ENCODE peak calls at places on chromosome 7, in four cellular contexts. One of them, this sample, is unnamed.

GRCh38 chr7:5035276-5035675 is 10.4 kb upstream of the RBAK start:
- DNase-seq in neural progenitor cell: no peak
- DNase-seq in GM23248: no peak
- DNase-seq in MM.1S: no peak
- DNase-seq in this sample: no peak

GRCh38 chr7:50822716-50823115 is 40.0 kb upstream of the GRB10 start:
- DNase-seq in neural progenitor cell: no peak
- DNase-seq in GM23248: peak
- DNase-seq in MM.1S: no peak
- DNase-seq in this sample: peak

GRCh38 chr7:96224682-96225081 is 97.2 kb downstream of the SLC25A13 start:
- DNase-seq in neural progenitor cell: peak
- DNase-seq in GM23248: no peak
- DNase-seq in MM.1S: no peak
- DNase-seq in this sample: peak

GRCh38 chr7:156178857-156179256 is 366.6 kb upstream of the SHH start:
- DNase-seq in neural progenitor cell: no peak
- DNase-seq in GM23248: no peak
- DNase-seq in MM.1S: no peak
- DNase-seq in this sample: no peak

GRCh38 chr7:114865564-114865963 is 56.3 kb upstream of the MDFIC start:
- DNase-seq in neural progenitor cell: peak
- DNase-seq in GM23248: peak
- DNase-seq in MM.1S: peak
- DNase-seq in this sample: peak

GRCh38 chr7:28855538-28856217 is 102.5 kb downstream of the TRIL start:
- DNase-seq in neural progenitor cell: no peak
- DNase-seq in GM23248: peak
- DNase-seq in MM.1S: no peak
- DNase-seq in this sample: peak

GRCh38 chr7:53087274-53087673 is 51.8 kb downstream of the POM121L12 start:
- DNase-seq in neural progenitor cell: no peak
- DNase-seq in GM23248: no peak
- DNase-seq in MM.1S: no peak
- DNase-seq in this sample: no peak

GRCh38 chr7:24786941-24787340 is 29.7 kb upstream of the GSDME start:
- DNase-seq in neural progenitor cell: no peak
- DNase-seq in GM23248: peak
- DNase-seq in MM.1S: no peak
- DNase-seq in this sample: peak

GRCh38 chr7:64559206-64559605 is 3.7 kb downstream of the ZNF680 start:
- DNase-seq in neural progenitor cell: no peak
- DNase-seq in GM23248: peak
- DNase-seq in MM.1S: no peak
- DNase-seq in this sample: peak

GRCh38 chr7:31890198-31890597 is 180.0 kb downstream of the PDE1C start:
- DNase-seq in neural progenitor cell: no peak
- DNase-seq in GM23248: peak
- DNase-seq in MM.1S: no peak
- DNase-seq in this sample: no peak

GRCh38 chr7:77349141-77349540 is 67.0 kb downstream of the GSAP start:
- DNase-seq in neural progenitor cell: no peak
- DNase-seq in GM23248: no peak
- DNase-seq in MM.1S: no peak
- DNase-seq in this sample: no peak

GRCh38 chr7:71752171-71752935 is 620.4 kb downstream of the GALNT17 start:
- DNase-seq in neural progenitor cell: peak
- DNase-seq in GM23248: peak
- DNase-seq in MM.1S: peak
- DNase-seq in this sample: peak

GRCh38 chr7:153590136-153590535 is 462.1 kb upstream of the DPP6 start:
- DNase-seq in neural progenitor cell: no peak
- DNase-seq in GM23248: no peak
- DNase-seq in MM.1S: no peak
- DNase-seq in this sample: no peak

GRCh38 chr7:44748042-44748947 is at the start of gene ZMIZ2:
- DNase-seq in neural progenitor cell: peak
- DNase-seq in GM23248: peak
- DNase-seq in MM.1S: peak
- DNase-seq in this sample: peak

GRCh38 chr7:36109013-36109627 is 43.9 kb upstream of the EEPD1 start:
- DNase-seq in neural progenitor cell: no peak
- DNase-seq in GM23248: no peak
- DNase-seq in MM.1S: peak
- DNase-seq in this sample: no peak

GRCh38 chr7:138752568-138753518 is 45.0 kb upstream of the TMEM213 start:
- DNase-seq in neural progenitor cell: peak
- DNase-seq in GM23248: peak
- DNase-seq in MM.1S: peak
- DNase-seq in this sample: peak

GRCh38 chr7:92916751-92917369 is 80.5 kb upstream of the CDK6 start:
- DNase-seq in neural progenitor cell: peak
- DNase-seq in GM23248: peak
- DNase-seq in MM.1S: no peak
- DNase-seq in this sample: peak

DNA sequence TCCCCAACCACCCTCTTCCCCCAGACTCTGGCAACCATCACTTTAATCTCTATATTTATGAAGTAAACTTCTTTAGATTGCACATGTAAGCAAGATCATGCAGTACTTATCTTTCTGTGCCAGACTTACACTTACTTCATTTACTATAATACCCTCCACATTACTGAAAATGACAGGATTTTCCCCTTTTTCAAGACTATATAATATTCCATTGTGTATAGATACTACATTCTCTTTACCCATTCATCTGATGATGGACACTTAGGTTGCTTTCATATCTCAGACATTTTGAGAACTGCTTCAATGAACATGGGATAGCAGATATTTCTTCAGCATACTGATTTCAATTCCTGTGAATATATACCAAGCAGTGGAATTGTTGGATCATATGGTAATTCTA is 4.4 kb downstream of the DOCK4 start:
- DNase-seq in neural progenitor cell: no peak
- DNase-seq in GM23248: no peak
- DNase-seq in MM.1S: no peak
- DNase-seq in this sample: no peak
- H3K4me2 ChIP-seq in neural progenitor cell: no peak
- H3K4me2 ChIP-seq in GM23248: no peak
- H3K4me2 ChIP-seq in MM.1S: peak
- H3K4me2 ChIP-seq in this sample: peak

DNA sequence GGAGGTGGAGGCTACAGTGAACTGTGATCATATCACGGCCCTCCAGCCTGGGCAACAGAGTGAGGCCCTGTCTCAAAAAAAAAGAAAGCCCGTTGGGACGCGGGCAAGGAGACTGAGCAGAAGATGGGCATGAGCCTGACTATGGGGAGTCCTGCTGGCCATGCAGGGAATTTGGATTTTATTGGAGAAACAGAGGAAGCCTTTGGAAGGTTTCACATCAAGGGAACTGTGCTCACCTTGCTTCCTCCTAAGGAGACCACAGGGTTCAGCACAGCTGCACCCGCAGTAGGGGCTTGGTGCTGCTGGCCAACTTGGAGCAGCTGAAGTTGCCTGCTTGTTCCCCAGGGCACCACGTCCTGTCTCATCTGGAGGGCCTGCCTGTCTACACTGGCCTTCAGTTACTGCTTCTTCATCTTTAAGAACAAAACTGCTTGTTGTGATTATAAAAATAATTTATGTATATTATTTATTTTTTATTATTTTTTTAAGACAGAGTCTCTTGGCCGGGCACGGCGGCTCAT is 1.5 kb downstream of the IQCE start:
- DNase-seq in neural progenitor cell: no peak
- DNase-seq in GM23248: peak
- DNase-seq in MM.1S: no peak
- DNase-seq in this sample: peak
- H3K9ac ChIP-seq in neural progenitor cell: no peak
- H3K9ac ChIP-seq in GM23248: peak
- H3K9ac ChIP-seq in MM.1S: peak
- H3K9ac ChIP-seq in this sample: no peak

GRCh38 chr7:40866601-40867000 is 731.8 kb downstream of the SUGCT start:
- DNase-seq in neural progenitor cell: peak
- DNase-seq in GM23248: no peak
- DNase-seq in MM.1S: no peak
- DNase-seq in this sample: no peak

GRCh38 chr7:40865441-40866233 is 730.8 kb downstream of the SUGCT start:
- DNase-seq in neural progenitor cell: peak
- DNase-seq in GM23248: no peak
- DNase-seq in MM.1S: no peak
- DNase-seq in this sample: no peak

GRCh38 chr7:40873248-40873647 is 738.4 kb downstream of the SUGCT start:
- DNase-seq in neural progenitor cell: no peak
- DNase-seq in GM23248: no peak
- DNase-seq in MM.1S: no peak
- DNase-seq in this sample: no peak

GRCh38 chr7:40874756-40875155 is 740.0 kb downstream of the SUGCT start:
- DNase-seq in neural progenitor cell: no peak
- DNase-seq in GM23248: no peak
- DNase-seq in MM.1S: no peak
- DNase-seq in this sample: no peak

GRCh38 chr7:40870108-40870507 is 735.3 kb downstream of the SUGCT start:
- DNase-seq in neural progenitor cell: no peak
- DNase-seq in GM23248: peak
- DNase-seq in MM.1S: no peak
- DNase-seq in this sample: no peak
- TF ChIP-seq EZH2phosphoT487 in neural progenitor cell: no peak
- TF ChIP-seq EZH2phosphoT487 in GM23248: no peak
- TF ChIP-seq EZH2phosphoT487 in MM.1S: no peak
- TF ChIP-seq EZH2phosphoT487 in this sample: no peak

GRCh38 chr7:124737760-124738159 is 27.8 kb downstream of the GPR37 start:
- DNase-seq in neural progenitor cell: no peak
- DNase-seq in GM23248: no peak
- DNase-seq in MM.1S: no peak
- DNase-seq in this sample: no peak
- H3K4me2 ChIP-seq in neural progenitor cell: no peak
- H3K4me2 ChIP-seq in GM23248: no peak
- H3K4me2 ChIP-seq in MM.1S: no peak
- H3K4me2 ChIP-seq in this sample: no peak

GRCh38 chr7:74439546-74439945 is 14.2 kb upstream of the GTF2IRD1 start:
- DNase-seq in neural progenitor cell: no peak
- DNase-seq in GM23248: no peak
- DNase-seq in MM.1S: no peak
- DNase-seq in this sample: no peak

GRCh38 chr7:74441801-74442200 is 11.9 kb upstream of the GTF2IRD1 start:
- DNase-seq in neural progenitor cell: no peak
- DNase-seq in GM23248: no peak
- DNase-seq in MM.1S: no peak
- DNase-seq in this sample: no peak

GRCh38 chr7:74449144-74449543 is 4.6 kb upstream of the GTF2IRD1 start:
- DNase-seq in neural progenitor cell: no peak
- DNase-seq in GM23248: no peak
- DNase-seq in MM.1S: no peak
- DNase-seq in this sample: no peak

GRCh38 chr7:74438327-74438726 is 15.4 kb upstream of the GTF2IRD1 start:
- DNase-seq in neural progenitor cell: peak
- DNase-seq in GM23248: no peak
- DNase-seq in MM.1S: no peak
- DNase-seq in this sample: no peak

GRCh38 chr7:74443591-74444365 is 9.9 kb upstream of the GTF2IRD1 start:
- DNase-seq in neural progenitor cell: peak
- DNase-seq in GM23248: no peak
- DNase-seq in MM.1S: no peak
- DNase-seq in this sample: no peak
- H3K9ac ChIP-seq in neural progenitor cell: no peak
- H3K9ac ChIP-seq in GM23248: no peak
- H3K9ac ChIP-seq in MM.1S: no peak
- H3K9ac ChIP-seq in this sample: no peak

GRCh38 chr7:66246549-66247171 is 41.5 kb downstream of the TPST1 start:
- DNase-seq in neural progenitor cell: peak
- DNase-seq in GM23248: peak
- DNase-seq in MM.1S: no peak
- DNase-seq in this sample: no peak
- TF ChIP-seq EZH2phosphoT487 in neural progenitor cell: no peak
- TF ChIP-seq EZH2phosphoT487 in GM23248: no peak
- TF ChIP-seq EZH2phosphoT487 in MM.1S: no peak
- TF ChIP-seq EZH2phosphoT487 in this sample: no peak

GRCh38 chr7:55425141-55425752 is 60.1 kb downstream of the LANCL2 start:
- DNase-seq in neural progenitor cell: no peak
- DNase-seq in GM23248: no peak
- DNase-seq in MM.1S: no peak
- DNase-seq in this sample: no peak

GRCh38 chr7:55423891-55424290 is 58.8 kb downstream of the LANCL2 start:
- DNase-seq in neural progenitor cell: peak
- DNase-seq in GM23248: no peak
- DNase-seq in MM.1S: no peak
- DNase-seq in this sample: no peak

GRCh38 chr7:55415173-55415778 is 50.1 kb downstream of the LANCL2 start:
- DNase-seq in neural progenitor cell: peak
- DNase-seq in GM23248: peak
- DNase-seq in MM.1S: peak
- DNase-seq in this sample: peak

GRCh38 chr7:55423277-55423711 is 58.2 kb downstream of the LANCL2 start:
- DNase-seq in neural progenitor cell: no peak
- DNase-seq in GM23248: peak
- DNase-seq in MM.1S: no peak
- DNase-seq in this sample: no peak

GRCh38 chr7:55420535-55420934 is 55.4 kb downstream of the LANCL2 start:
- DNase-seq in neural progenitor cell: no peak
- DNase-seq in GM23248: peak
- DNase-seq in MM.1S: no peak
- DNase-seq in this sample: peak
- H3K4me2 ChIP-seq in neural progenitor cell: no peak
- H3K4me2 ChIP-seq in GM23248: no peak
- H3K4me2 ChIP-seq in MM.1S: no peak
- H3K4me2 ChIP-seq in this sample: no peak